ENCODE peak calls at places on chromosomes 12 and 14, in eight cellular contexts. Z is AG10803, L is RWPE2, D is astrocyte of the spinal cord, I is A549, V is fibroblast of pulmonary artery, H is foreskin fibroblast, G is dorsolateral prefrontal cortex. F is an unnamed sample.

GRCh38 chr12:93016752-93017350 is 87.8 kb upstream of the EEA1 start:
- DNase-seq in Z (no peak), L (no peak), D (no peak), I (no peak), V (no peak), H (no peak), G (peak), F (no peak)

GRCh38 chr12:50986961-50987737 is 34.8 kb downstream of the HIGD1C start:
- DNase-seq in Z (peak), L (no peak), D (peak), I (peak), V (peak), H (peak), G (no peak), F (peak)

GRCh38 chr12:12032771-12033588 is 37.8 kb upstream of the BCL2L14 start:
- DNase-seq in Z (peak), L (no peak), D (peak), I (peak), V (peak), H (peak), G (peak), F (peak)

GRCh38 chr12:32877670-32878459 is 18.7 kb downstream of the PKP2 start:
- DNase-seq in Z (peak), L (no peak), D (no peak), I (no peak), V (peak), H (no peak), G (no peak), F (peak)

GRCh38 chr12:28568083-28568482 is 377.8 kb downstream of the CCDC91 start:
- DNase-seq in Z (peak), L (no peak), D (peak), I (peak), V (peak), H (peak), G (no peak), F (no peak)

GRCh38 chr14:104373055-104373854 is 206.3 kb upstream of the C14orf180 start:
- DNase-seq in Z (no peak), L (peak), D (no peak), I (no peak), V (no peak), H (no peak), G (no peak), F (peak)

GRCh38 chr14:73788871-73789590 is 62.6 kb upstream of the PTGR2 start:
- DNase-seq in Z (no peak), L (peak), D (no peak), I (no peak), V (no peak), H (no peak), G (no peak), F (no peak)

GRCh38 chr12:50642035-50642451 is 121.9 kb upstream of the ATF1 start:
- DNase-seq in Z (peak), L (no peak), D (peak), I (peak), V (peak), H (peak), G (peak), F (no peak)

GRCh38 chr14:55965851-55966250 is 152.4 kb upstream of the PELI2 start:
- DNase-seq in Z (no peak), L (no peak), D (no peak), I (no peak), V (peak), H (no peak), G (no peak), F (no peak)

GRCh38 chr12:82793882-82794281 is 107.2 kb downstream of the TMTC2 start:
- DNase-seq in Z (no peak), L (no peak), D (no peak), I (no peak), V (no peak), H (no peak), G (no peak), F (no peak)

GRCh38 chr12:34602213-34602940 is 580.1 kb downstream of the ALG10 start:
- DNase-seq in Z (no peak), L (no peak), D (no peak), I (no peak), V (no peak), H (no peak), G (no peak), F (no peak)

GRCh38 chr12:16272222-16272621 is 5.3 kb downstream of the SLC15A5 start:
- DNase-seq in Z (no peak), L (no peak), D (peak), I (no peak), V (no peak), H (no peak), G (no peak), F (no peak)

GRCh38 chr12:123083661-123084571 is 67.0 kb downstream of the PITPNM2 start:
- DNase-seq in Z (no peak), L (no peak), D (no peak), I (no peak), V (no peak), H (no peak), G (no peak), F (no peak)

GRCh38 chr12:95815635-95816212 is 25.2 kb upstream of the NTN4 start:
- DNase-seq in Z (peak), L (no peak), D (peak), I (peak), V (peak), H (peak), G (no peak), F (no peak)

GRCh38 chr14:104794641-104795467 is 694 bp downstream of the AKT1 start:
- DNase-seq in Z (peak), L (no peak), D (peak), I (no peak), V (no peak), H (peak), G (no peak), F (no peak)

GRCh38 chr14:81400202-81400678 is at the start of gene STON2:
- DNase-seq in Z (peak), L (peak), D (peak), I (peak), V (peak), H (peak), G (no peak), F (no peak)

GRCh38 chr12:30877110-30877875 is 49.3 kb upstream of the TSPAN11 start:
- DNase-seq in Z (no peak), L (no peak), D (no peak), I (no peak), V (no peak), H (no peak), G (no peak), F (no peak)

GRCh38 chr14:99737451-99737951 is 53.4 kb downstream of the CYP46A1 start:
- DNase-seq in Z (peak), L (no peak), D (no peak), I (peak), V (peak), H (peak), G (no peak), F (peak)

GRCh38 chr14:64918216-64918615 is 4.0 kb downstream of the CHURC1 start:
- DNase-seq in Z (peak), L (no peak), D (no peak), I (no peak), V (peak), H (no peak), G (no peak), F (no peak)

GRCh38 chr14:104099096-104100041 is 13.9 kb downstream of the ASPG start:
- DNase-seq in Z (no peak), L (peak), D (no peak), I (no peak), V (no peak), H (no peak), G (no peak), F (no peak)

GRCh38 chr12:109547286-109547685 is 26.0 kb downstream of the MMAB start:
- DNase-seq in Z (no peak), L (no peak), D (no peak), I (no peak), V (no peak), H (no peak), G (no peak), F (no peak)

GRCh38 chr12:28489256-28489655 is 299.0 kb downstream of the CCDC91 start:
- DNase-seq in Z (peak), L (no peak), D (peak), I (no peak), V (peak), H (peak), G (no peak), F (no peak)

GRCh38 chr12:27549801-27550652 is 26.0 kb downstream of the PPFIBP1 start:
- DNase-seq in Z (peak), L (peak), D (peak), I (peak), V (peak), H (peak), G (peak), F (peak)

GRCh38 chr12:64390275-64390851 is at the start of gene C12orf56:
- DNase-seq in Z (peak), L (no peak), D (no peak), I (peak), V (no peak), H (peak), G (no peak), F (no peak)

DNA sequence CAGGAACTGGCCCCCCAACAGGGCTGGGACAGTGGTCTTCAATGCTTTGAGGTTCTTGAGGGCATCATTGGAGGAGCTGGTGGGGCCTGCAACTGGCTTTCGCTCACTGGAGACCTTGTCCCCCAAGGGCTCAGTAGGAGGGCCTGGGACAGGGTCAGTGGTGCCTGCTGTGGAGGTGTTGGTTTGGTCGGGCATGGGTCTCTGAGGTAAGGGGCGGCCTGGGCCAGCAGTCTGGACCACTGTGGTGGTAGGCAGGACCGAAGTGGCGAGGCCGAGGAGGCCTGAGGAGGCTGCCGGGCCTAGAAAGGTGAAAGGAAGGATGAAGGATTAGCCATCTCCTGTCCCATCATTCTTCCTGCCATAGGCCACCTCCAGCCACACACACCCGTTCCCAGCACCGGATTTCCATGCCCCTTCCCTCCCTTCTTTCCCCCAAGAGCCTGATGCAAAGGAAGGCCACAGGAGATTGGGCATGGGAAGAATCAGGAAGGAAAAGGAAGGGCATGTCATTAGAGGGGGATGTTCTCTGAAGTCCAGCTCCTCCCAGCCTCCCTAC is 28.8 kb downstream of the ZFHX2 start:
- DNase-seq in Z (no peak), L (no peak), D (no peak), I (no peak), V (no peak), H (no peak), G (no peak), F (no peak)
- TF ChIP-seq CTCF in Z (no peak), L (no peak), D (no peak), I (no peak), V (no peak), H (no peak), G (no peak), F (no peak)

GRCh38 chr12:39375206-39375808 is 67.6 kb downstream of the KIF21A start:
- DNase-seq in Z (no peak), L (no peak), D (peak), I (no peak), V (no peak), H (no peak), G (no peak), F (no peak)
- TF ChIP-seq CTCF in Z (no peak), L (peak), D (peak), I (no peak), V (peak), H (no peak), G (no peak), F (no peak)

GRCh38 chr12:110699591-110700445 is 10.9 kb upstream of the HVCN1 start:
- DNase-seq in Z (no peak), L (no peak), D (no peak), I (peak), V (no peak), H (no peak), G (no peak), F (no peak)
- TF ChIP-seq CTCF in Z (no peak), L (no peak), D (no peak), I (no peak), V (peak), H (no peak), G (peak), F (no peak)

DNA sequence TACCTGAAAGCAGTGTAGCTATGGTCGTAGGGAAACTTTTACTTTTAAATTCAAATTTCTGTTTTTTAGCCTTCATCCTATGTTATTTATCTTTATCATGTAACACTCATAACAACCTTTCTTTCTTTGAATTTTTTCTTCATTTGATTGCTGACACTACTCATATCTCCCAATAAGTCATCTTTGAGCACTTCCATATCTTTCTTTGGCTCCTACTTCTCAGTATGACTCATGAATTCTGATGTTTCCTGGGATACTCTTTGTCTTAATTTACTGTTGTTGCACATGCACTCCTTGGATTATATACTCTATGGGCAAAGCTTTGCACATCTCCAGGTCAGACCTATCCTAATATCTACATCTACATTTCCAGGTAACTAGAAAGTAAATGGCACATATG is 18.1 kb upstream of the IAPP start:
- DNase-seq in Z (no peak), L (no peak), D (no peak), I (no peak), V (no peak), H (no peak), G (no peak), F (no peak)
- TF ChIP-seq CTCF in Z (no peak), L (no peak), D (no peak), I (no peak), V (no peak), H (no peak), G (no peak), F (no peak)

GRCh38 chr14:102046337-102047278 is 40.2 kb downstream of the HSP90AA1 start:
- DNase-seq in Z (peak), L (no peak), D (peak), I (peak), V (peak), H (peak), G (peak), F (peak)
- TF ChIP-seq CTCF in Z (peak), L (peak), D (no peak), I (peak), V (no peak), H (peak), G (peak), F (peak)

DNA sequence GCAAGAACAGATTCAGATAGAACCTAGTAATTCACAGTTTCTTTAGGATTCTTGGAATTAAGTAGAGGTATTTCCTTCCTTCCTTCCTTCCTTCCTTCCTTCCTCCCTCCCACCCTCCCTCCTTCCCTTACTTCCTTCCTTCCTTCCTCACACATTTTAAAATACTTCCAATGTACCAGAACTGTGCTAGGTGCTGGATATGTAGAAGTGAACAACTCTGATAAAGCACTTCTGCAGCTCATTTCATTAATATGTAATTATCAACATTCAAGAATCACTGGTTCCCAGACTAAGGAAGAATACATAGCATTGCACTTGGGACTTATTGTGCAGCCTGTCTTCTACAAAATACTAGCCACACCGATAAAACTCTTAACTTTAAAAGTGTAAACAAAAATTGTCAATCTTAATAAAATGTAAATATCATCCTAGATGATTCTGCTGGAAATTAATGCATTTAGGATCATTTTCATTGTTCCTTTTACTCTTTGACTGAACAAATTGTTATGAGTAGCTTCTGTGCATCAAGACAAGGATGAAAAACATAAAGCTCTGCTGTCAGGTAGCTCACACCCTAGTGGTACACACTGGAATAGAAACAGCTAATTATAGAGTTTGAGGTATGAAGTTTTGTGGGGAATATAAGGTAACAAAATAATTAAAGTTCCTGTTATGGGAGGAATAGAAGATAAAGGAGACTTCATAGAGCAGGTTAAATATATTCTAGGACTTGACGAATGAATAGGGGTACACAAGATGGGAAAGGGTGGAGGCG is 99.9 kb upstream of the MYF6 start:
- DNase-seq in Z (no peak), L (no peak), D (no peak), I (no peak), V (no peak), H (no peak), G (no peak), F (no peak)
- TF ChIP-seq CTCF in Z (no peak), L (peak), D (peak), I (no peak), V (peak), H (peak), G (no peak), F (no peak)

DNA sequence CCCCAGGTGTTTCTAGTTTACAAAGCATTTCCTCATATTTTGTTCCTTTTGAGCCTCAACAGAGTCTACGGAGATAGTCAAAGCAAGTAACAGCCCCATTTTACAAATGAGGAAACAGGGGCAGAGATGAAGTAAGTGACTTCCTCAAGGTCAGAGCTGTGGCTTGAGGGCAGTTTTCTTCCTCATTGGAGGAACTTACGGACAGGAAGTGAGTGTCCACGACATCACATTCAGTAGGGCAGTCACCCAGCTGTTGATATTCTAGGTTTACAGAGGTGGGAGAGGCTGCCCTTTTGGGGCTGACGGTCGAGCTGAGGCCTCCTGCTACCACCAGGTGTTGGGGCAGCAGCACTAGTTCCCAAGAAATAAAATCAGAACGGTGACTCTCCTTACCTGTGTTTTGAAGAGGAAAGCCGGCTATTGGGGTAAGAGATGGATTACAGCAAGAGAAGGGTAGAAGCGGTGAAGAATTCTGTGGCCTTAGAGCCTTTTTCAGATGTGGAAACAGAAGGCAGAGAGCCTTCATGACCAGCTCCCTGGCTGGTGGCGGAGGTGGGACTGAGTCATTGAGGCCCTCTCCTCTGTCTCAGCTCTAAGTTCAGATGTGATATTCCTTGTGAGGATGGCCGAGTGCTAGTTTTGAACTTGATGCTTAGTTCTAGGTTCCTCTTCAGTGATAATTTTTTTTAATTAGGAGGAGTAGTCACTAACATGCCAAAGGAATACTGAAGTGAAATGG is 41.7 kb downstream of the SUSD6 start:
- DNase-seq in Z (no peak), L (no peak), D (no peak), I (no peak), V (no peak), H (no peak), G (no peak), F (no peak)
- TF ChIP-seq CTCF in Z (no peak), L (no peak), D (no peak), I (no peak), V (no peak), H (no peak), G (no peak), F (no peak)

GRCh38 chr12:72286526-72286925 is 14.4 kb downstream of the TRHDE start:
- DNase-seq in Z (no peak), L (no peak), D (no peak), I (no peak), V (no peak), H (peak), G (no peak), F (no peak)

GRCh38 chr12:72285861-72286260 is 13.7 kb downstream of the TRHDE start:
- DNase-seq in Z (no peak), L (no peak), D (no peak), I (no peak), V (no peak), H (no peak), G (no peak), F (no peak)

GRCh38 chr12:72278894-72279293 is 6.7 kb downstream of the TRHDE start:
- DNase-seq in Z (no peak), L (no peak), D (no peak), I (no peak), V (no peak), H (no peak), G (no peak), F (no peak)

GRCh38 chr12:72281145-72281544 is 9.0 kb downstream of the TRHDE start:
- DNase-seq in Z (peak), L (no peak), D (peak), I (no peak), V (no peak), H (peak), G (no peak), F (no peak)

GRCh38 chr12:72282721-72283120 is 10.6 kb downstream of the TRHDE start:
- DNase-seq in Z (peak), L (no peak), D (peak), I (no peak), V (peak), H (peak), G (no peak), F (no peak)
- TF ChIP-seq CTCF in Z (peak), L (peak), D (peak), I (peak), V (peak), H (peak), G (peak), F (peak)

GRCh38 chr12:5437657-5438056 is 5.7 kb downstream of the NTF3 start:
- DNase-seq in Z (no peak), L (no peak), D (no peak), I (no peak), V (no peak), H (no peak), G (no peak), F (no peak)

GRCh38 chr12:5439788-5440300 is 7.9 kb downstream of the NTF3 start:
- DNase-seq in Z (no peak), L (no peak), D (no peak), I (no peak), V (no peak), H (no peak), G (no peak), F (no peak)

GRCh38 chr12:5438671-5439200 is 6.8 kb downstream of the NTF3 start:
- DNase-seq in Z (peak), L (no peak), D (no peak), I (no peak), V (no peak), H (no peak), G (no peak), F (no peak)

GRCh38 chr12:5440973-5441372 is 9.1 kb downstream of the NTF3 start:
- DNase-seq in Z (no peak), L (no peak), D (no peak), I (no peak), V (no peak), H (no peak), G (no peak), F (no peak)

GRCh38 chr12:5439333-5439732 is 7.4 kb downstream of the NTF3 start:
- DNase-seq in Z (peak), L (no peak), D (no peak), I (no peak), V (no peak), H (peak), G (no peak), F (no peak)
- TF ChIP-seq CTCF in Z (peak), L (no peak), D (peak), I (no peak), V (no peak), H (peak), G (no peak), F (no peak)

F was measured in pancreas.